ENCODE peak calls at places on chromosome 9, in five cellular contexts. B is astrocyte of the spinal cord, P is progenitor cell of endocrine pancreas, H is cardiac muscle cell, D is ovary. I is an unnamed sample.

GRCh38 chr9:110640736-110641135 is 27.9 kb upstream of the MUSK start:
- DNase-seq in H (peak), P (no peak), D (no peak), B (no peak), I (no peak)

GRCh38 chr9:92266486-92266885 is 27.0 kb downstream of the IARS1 start:
- DNase-seq in B (no peak), P (no peak), H (no peak), D (no peak), I (no peak)

GRCh38 chr9:686381-686813 is 155.1 kb upstream of the DMRT1 start:
- DNase-seq in P (no peak), D (no peak), H (no peak), B (peak), I (no peak)

GRCh38 chr9:98834386-98834785 is 26.9 kb downstream of the GALNT12 start:
- DNase-seq in P (no peak), B (no peak), H (no peak), D (no peak), I (no peak)

GRCh38 chr9:134341306-134341705 is 15.1 kb downstream of the RXRA start:
- DNase-seq in B (no peak), D (no peak), P (no peak), H (no peak), I (no peak)

GRCh38 chr9:136052991-136053756 is 41.9 kb downstream of the NACC2 start:
- DNase-seq in B (peak), P (no peak), D (peak), H (no peak), I (no peak)

GRCh38 chr9:112140936-112141335 is 34.2 kb downstream of the SUSD1 start:
- DNase-seq in H (no peak), B (no peak), D (no peak), P (no peak), I (no peak)

GRCh38 chr9:124164800-124165199 is 92.9 kb upstream of the NEK6 start:
- DNase-seq in H (no peak), P (no peak), D (no peak), B (no peak), I (no peak)

GRCh38 chr9:111294691-111295451 is 35.2 kb downstream of the OR2K2 start:
- DNase-seq in B (no peak), H (no peak), P (no peak), D (no peak), I (no peak)

GRCh38 chr9:98251554-98251953 is 3.9 kb downstream of the TBC1D2 start:
- DNase-seq in D (no peak), H (no peak), B (peak), P (no peak), I (no peak)

GRCh38 chr9:99628843-99629242 is 192.8 kb upstream of the NR4A3 start:
- DNase-seq in H (no peak), D (no peak), P (no peak), B (no peak), I (no peak)

GRCh38 chr9:131483319-131484050 is 19.2 kb upstream of the POMT1 start:
- DNase-seq in D (no peak), B (no peak), H (no peak), P (no peak), I (no peak)

GRCh38 chr9:100196215-100196614 is 97.2 kb downstream of the INVS start:
- DNase-seq in D (no peak), P (no peak), H (no peak), B (no peak), I (no peak)

GRCh38 chr9:113444736-113445135 is 18.8 kb upstream of the RGS3 start:
- DNase-seq in B (no peak), P (no peak), D (no peak), H (no peak), I (no peak)

GRCh38 chr9:84670106-84670800 is 724 bp downstream of the NTRK2 start:
- DNase-seq in D (peak), B (no peak), H (peak), P (peak), I (no peak)

GRCh38 chr9:73264636-73265035 is 113.0 kb downstream of the ANXA1 start:
- DNase-seq in D (no peak), B (no peak), H (no peak), P (no peak), I (no peak)

GRCh38 chr9:9585920-9586319 is 1026.9 kb downstream of the PTPRD start:
- DNase-seq in P (no peak), D (no peak), H (no peak), B (no peak), I (no peak)

GRCh38 chr9:89010056-89010455 is 18.8 kb downstream of the S1PR3 start:
- DNase-seq in D (no peak), H (no peak), B (no peak), P (no peak), I (no peak)

GRCh38 chr9:117044241-117044640 is 357.1 kb downstream of the TRIM32 start:
- DNase-seq in D (no peak), H (peak), P (no peak), B (no peak), I (no peak)

GRCh38 chr9:98997580-98997979 is 53.9 kb downstream of the COL15A1 start:
- DNase-seq in B (peak), D (no peak), H (peak), P (no peak), I (no peak)

GRCh38 chr9:134175808-134176598 is 11.6 kb upstream of the RNU6ATAC start:
- DNase-seq in H (peak), B (no peak), P (no peak), D (peak), I (no peak)

GRCh38 chr9:132946624-132947295 is 2.3 kb upstream of the TSC1 start:
- DNase-seq in P (no peak), B (peak), D (no peak), H (peak), I (no peak)

GRCh38 chr9:31253800-31254762 is 1130.4 kb upstream of the ACO1 start:
- DNase-seq in H (no peak), P (no peak), D (no peak), B (no peak), I (no peak)

GRCh38 chr9:124551472-124552339 is 44.5 kb upstream of the NR5A1 start:
- DNase-seq in H (peak), P (peak), B (peak), D (peak), I (no peak)

GRCh38 chr9:120916573-120916972 is 10.0 kb downstream of the TRAF1 start:
- DNase-seq in H (no peak), B (peak), D (peak), P (no peak), I (no peak)
- TF ChIP-seq CTCF in H (peak), B (peak), D (peak), P (no peak), I (no peak)

GRCh38 chr9:130328349-130328801 is 62.8 kb downstream of the HMCN2 start:
- DNase-seq in D (no peak), P (no peak), B (no peak), H (no peak), I (no peak)
- TF ChIP-seq CTCF in D (no peak), P (no peak), B (no peak), H (no peak), I (no peak)

GRCh38 chr9:2116073-2116472 is 100.9 kb downstream of the SMARCA2 start:
- DNase-seq in D (no peak), H (no peak), B (no peak), P (no peak), I (no peak)
- TF ChIP-seq CTCF in D (no peak), H (peak), B (peak), P (peak), I (peak)

GRCh38 chr9:70421272-70422180 is 7.1 kb upstream of the KLF9 start:
- DNase-seq in D (no peak), B (peak), P (no peak), H (no peak), I (no peak)

GRCh38 chr9:70420267-70421019 is 6.0 kb upstream of the KLF9 start:
- DNase-seq in H (peak), P (peak), B (peak), D (peak), I (peak)

GRCh38 chr9:70421020-70421271 is 6.5 kb upstream of the KLF9 start:
- DNase-seq in D (no peak), B (no peak), H (no peak), P (no peak), I (no peak)

GRCh38 chr9:70418822-70419545 is 4.5 kb upstream of the KLF9 start:
- DNase-seq in H (peak), B (peak), D (peak), P (peak), I (peak)

GRCh38 chr9:70419546-70420266 is 5.2 kb upstream of the KLF9 start:
- DNase-seq in P (peak), B (peak), H (peak), D (peak), I (peak)
- TF ChIP-seq CTCF in P (peak), B (no peak), H (peak), D (peak), I (no peak)

DNA sequence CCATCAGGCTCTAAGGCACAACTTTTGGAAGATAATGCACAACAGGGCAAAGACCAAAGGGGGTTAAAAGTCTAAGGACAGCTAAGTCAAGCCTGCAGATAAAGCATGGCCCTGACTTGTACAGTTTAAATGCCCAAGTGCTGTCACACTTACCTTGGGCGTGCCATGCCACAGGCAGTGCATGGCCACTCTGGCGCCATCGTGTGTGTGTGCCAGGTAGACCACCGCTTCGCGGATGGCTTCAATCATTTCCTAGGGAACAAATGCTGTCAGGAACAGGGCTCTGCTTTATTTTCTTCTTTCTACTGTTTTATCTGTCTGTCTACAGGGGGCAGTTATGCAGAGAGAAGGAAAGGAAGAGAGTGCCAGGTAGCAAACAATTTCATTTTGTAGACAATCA is 19.3 kb downstream of the PUM3 start:
- DNase-seq in D (no peak), H (peak), P (no peak), B (no peak), I (no peak)
- TF ChIP-seq CTCF in D (no peak), H (peak), P (peak), B (peak), I (no peak)

GRCh38 chr9:127049044-127049443 is 73.4 kb downstream of the ANGPTL2 start:
- DNase-seq in D (no peak), B (peak), H (no peak), P (no peak), I (no peak)
- TF ChIP-seq CTCF in D (peak), B (peak), H (peak), P (no peak), I (no peak)

GRCh38 chr9:93862877-93863545 is 92.1 kb downstream of the BARX1 start:
- DNase-seq in B (no peak), P (no peak), D (no peak), H (no peak), I (no peak)

GRCh38 chr9:93861736-93862358 is 93.3 kb downstream of the BARX1 start:
- DNase-seq in H (no peak), B (no peak), P (no peak), D (no peak), I (no peak)

GRCh38 chr9:93860694-93861658 is 94.2 kb downstream of the BARX1 start:
- DNase-seq in D (no peak), H (no peak), B (no peak), P (no peak), I (no peak)

GRCh38 chr9:93857528-93857927 is 97.6 kb downstream of the BARX1 start:
- DNase-seq in P (no peak), D (no peak), H (no peak), B (no peak), I (no peak)

GRCh38 chr9:93859431-93860215 is 95.5 kb downstream of the BARX1 start:
- DNase-seq in P (no peak), H (no peak), D (no peak), B (no peak), I (no peak)
- TF ChIP-seq CTCF in P (no peak), H (no peak), D (no peak), B (no peak), I (no peak)

I was measured in natural killer cell.